ENCODE peak calls at places on chromosomes 13 and 19, in eight cellular contexts. One of them, this sample, is unnamed. For H3K27me3, the result is how much of the 10 kb centered on the place peaks cover.

GRCh38 chr13:79349011-79349410 is 57.0 kb downstream of the RBM26 start:
- DNase-seq in heart right ventricle: no peak
- DNase-seq in IMR-90: peak
- DNase-seq in PC-3: no peak
- DNase-seq in left ventricle myocardium inferior: no peak
- DNase-seq in pancreas: no peak
- DNase-seq in spleen: no peak
- DNase-seq in Panc1: no peak
- DNase-seq in this sample: no peak

GRCh38 chr19:29687244-29687896 is 22.1 kb downstream of the PLEKHF1 start:
- DNase-seq in heart right ventricle: no peak
- DNase-seq in IMR-90: peak
- DNase-seq in PC-3: peak
- DNase-seq in left ventricle myocardium inferior: no peak
- DNase-seq in pancreas: no peak
- DNase-seq in spleen: peak
- DNase-seq in Panc1: no peak
- DNase-seq in this sample: peak

GRCh38 chr19:18020212-18021067 is 12.5 kb downstream of the ARRDC2 start:
- DNase-seq in heart right ventricle: peak
- DNase-seq in IMR-90: peak
- DNase-seq in PC-3: no peak
- DNase-seq in left ventricle myocardium inferior: peak
- DNase-seq in pancreas: peak
- DNase-seq in spleen: peak
- DNase-seq in Panc1: no peak
- DNase-seq in this sample: peak

GRCh38 chr19:16588824-16589577 is 16.8 kb upstream of the SLC35E1 start:
- DNase-seq in heart right ventricle: no peak
- DNase-seq in IMR-90: no peak
- DNase-seq in PC-3: no peak
- DNase-seq in left ventricle myocardium inferior: no peak
- DNase-seq in pancreas: no peak
- DNase-seq in spleen: no peak
- DNase-seq in Panc1: no peak
- DNase-seq in this sample: no peak

GRCh38 chr19:32873560-32873959 is 4.0 kb upstream of the SLC7A9 start:
- DNase-seq in heart right ventricle: no peak
- DNase-seq in IMR-90: no peak
- DNase-seq in PC-3: no peak
- DNase-seq in left ventricle myocardium inferior: no peak
- DNase-seq in pancreas: no peak
- DNase-seq in spleen: peak
- DNase-seq in Panc1: no peak
- DNase-seq in this sample: peak

GRCh38 chr13:91242652-91243051 is 104.8 kb upstream of the MIR17HG start:
- DNase-seq in heart right ventricle: no peak
- DNase-seq in IMR-90: no peak
- DNase-seq in PC-3: no peak
- DNase-seq in left ventricle myocardium inferior: no peak
- DNase-seq in pancreas: no peak
- DNase-seq in spleen: no peak
- DNase-seq in Panc1: no peak
- DNase-seq in this sample: no peak

GRCh38 chr13:24168980-24169379 is 8.5 kb downstream of the SPATA13 start:
- DNase-seq in heart right ventricle: no peak
- DNase-seq in IMR-90: no peak
- DNase-seq in PC-3: no peak
- DNase-seq in left ventricle myocardium inferior: no peak
- DNase-seq in pancreas: no peak
- DNase-seq in spleen: no peak
- DNase-seq in Panc1: no peak
- DNase-seq in this sample: no peak

GRCh38 chr19:41531438-41532311 is 44.3 kb upstream of the CEACAM21 start:
- DNase-seq in heart right ventricle: peak
- DNase-seq in IMR-90: peak
- DNase-seq in PC-3: no peak
- DNase-seq in left ventricle myocardium inferior: peak
- DNase-seq in pancreas: no peak
- DNase-seq in spleen: peak
- DNase-seq in Panc1: no peak
- DNase-seq in this sample: peak

GRCh38 chr19:18844806-18845329 is 13.1 kb downstream of the UPF1 start:
- DNase-seq in heart right ventricle: no peak
- DNase-seq in IMR-90: no peak
- DNase-seq in PC-3: no peak
- DNase-seq in left ventricle myocardium inferior: no peak
- DNase-seq in pancreas: no peak
- DNase-seq in spleen: no peak
- DNase-seq in Panc1: no peak
- DNase-seq in this sample: no peak

GRCh38 chr13:25192936-25193335 is 20.8 kb upstream of the AMER2 start:
- DNase-seq in heart right ventricle: no peak
- DNase-seq in IMR-90: no peak
- DNase-seq in PC-3: no peak
- DNase-seq in left ventricle myocardium inferior: no peak
- DNase-seq in pancreas: no peak
- DNase-seq in spleen: no peak
- DNase-seq in Panc1: no peak
- DNase-seq in this sample: no peak

GRCh38 chr19:11268783-11269267 is 6.5 kb upstream of the DOCK6 start:
- DNase-seq in heart right ventricle: peak
- DNase-seq in IMR-90: peak
- DNase-seq in PC-3: peak
- DNase-seq in left ventricle myocardium inferior: peak
- DNase-seq in pancreas: no peak
- DNase-seq in spleen: peak
- DNase-seq in Panc1: no peak
- DNase-seq in this sample: no peak

GRCh38 chr13:60329221-60329983 is 67.6 kb upstream of the TDRD3 start:
- DNase-seq in heart right ventricle: no peak
- DNase-seq in IMR-90: peak
- DNase-seq in PC-3: peak
- DNase-seq in left ventricle myocardium inferior: no peak
- DNase-seq in pancreas: no peak
- DNase-seq in spleen: no peak
- DNase-seq in Panc1: peak
- DNase-seq in this sample: no peak

GRCh38 chr19:41265376-41266153 is 1.4 kb downstream of the HNRNPUL1 start:
- DNase-seq in heart right ventricle: peak
- DNase-seq in IMR-90: peak
- DNase-seq in PC-3: peak
- DNase-seq in left ventricle myocardium inferior: no peak
- DNase-seq in pancreas: no peak
- DNase-seq in spleen: no peak
- DNase-seq in Panc1: no peak
- DNase-seq in this sample: peak

GRCh38 chr13:30071890-30072817 is 221.7 kb upstream of the UBL3 start:
- DNase-seq in heart right ventricle: no peak
- DNase-seq in IMR-90: no peak
- DNase-seq in PC-3: peak
- DNase-seq in left ventricle myocardium inferior: no peak
- DNase-seq in pancreas: no peak
- DNase-seq in spleen: no peak
- DNase-seq in Panc1: no peak
- DNase-seq in this sample: no peak

GRCh38 chr19:19528721-19529490 is at the start of gene YJEFN3:
- DNase-seq in heart right ventricle: no peak
- DNase-seq in IMR-90: peak
- DNase-seq in PC-3: no peak
- DNase-seq in left ventricle myocardium inferior: no peak
- DNase-seq in pancreas: no peak
- DNase-seq in spleen: no peak
- DNase-seq in Panc1: no peak
- DNase-seq in this sample: no peak

GRCh38 chr13:108955741-108956140 is 326.3 kb downstream of the MYO16 start:
- DNase-seq in heart right ventricle: no peak
- DNase-seq in IMR-90: no peak
- DNase-seq in PC-3: no peak
- DNase-seq in left ventricle myocardium inferior: no peak
- DNase-seq in pancreas: no peak
- DNase-seq in spleen: no peak
- DNase-seq in Panc1: no peak
- DNase-seq in this sample: no peak

GRCh38 chr13:94433055-94433947 is 46.2 kb downstream of the DCT start:
- DNase-seq in heart right ventricle: no peak
- DNase-seq in IMR-90: no peak
- DNase-seq in PC-3: no peak
- DNase-seq in left ventricle myocardium inferior: no peak
- DNase-seq in pancreas: no peak
- DNase-seq in spleen: no peak
- DNase-seq in Panc1: no peak
- DNase-seq in this sample: no peak

GRCh38 chr19:48637948-48638830 is 1.0 kb upstream of the DBP start:
- DNase-seq in heart right ventricle: peak
- DNase-seq in IMR-90: peak
- DNase-seq in PC-3: peak
- DNase-seq in left ventricle myocardium inferior: peak
- DNase-seq in pancreas: peak
- DNase-seq in spleen: peak
- DNase-seq in Panc1: peak
- DNase-seq in this sample: peak

GRCh38 chr19:55325172-55325571 is at the start of gene TMEM150B:
- DNase-seq in heart right ventricle: no peak
- DNase-seq in IMR-90: no peak
- DNase-seq in PC-3: no peak
- DNase-seq in left ventricle myocardium inferior: no peak
- DNase-seq in pancreas: no peak
- DNase-seq in spleen: no peak
- DNase-seq in Panc1: no peak
- DNase-seq in this sample: no peak

GRCh38 chr19:57651654-57651996 is 17.1 kb upstream of the ZSCAN4 start:
- DNase-seq in heart right ventricle: no peak
- DNase-seq in IMR-90: no peak
- DNase-seq in PC-3: no peak
- DNase-seq in left ventricle myocardium inferior: no peak
- DNase-seq in pancreas: no peak
- DNase-seq in spleen: no peak
- DNase-seq in Panc1: no peak
- DNase-seq in this sample: no peak
- TF ChIP-seq CTCF in heart right ventricle: no peak
- TF ChIP-seq CTCF in IMR-90: no peak
- TF ChIP-seq CTCF in PC-3: peak
- TF ChIP-seq CTCF in left ventricle myocardium inferior: peak
- TF ChIP-seq CTCF in pancreas: no peak
- TF ChIP-seq CTCF in spleen: no peak
- TF ChIP-seq CTCF in Panc1: peak
- TF ChIP-seq CTCF in this sample: no peak

GRCh38 chr19:46533085-46534081 is 37.7 kb upstream of the PNMA8B start:
- DNase-seq in heart right ventricle: no peak
- DNase-seq in IMR-90: no peak
- DNase-seq in PC-3: no peak
- DNase-seq in left ventricle myocardium inferior: no peak
- DNase-seq in pancreas: no peak
- DNase-seq in spleen: no peak
- DNase-seq in Panc1: no peak
- DNase-seq in this sample: no peak

GRCh38 chr19:46537136-46538097 is 41.8 kb upstream of the PNMA8B start:
- DNase-seq in heart right ventricle: peak
- DNase-seq in IMR-90: peak
- DNase-seq in PC-3: peak
- DNase-seq in left ventricle myocardium inferior: peak
- DNase-seq in pancreas: peak
- DNase-seq in spleen: peak
- DNase-seq in Panc1: no peak
- DNase-seq in this sample: peak

GRCh38 chr19:46536391-46536790 is 40.7 kb upstream of the PNMA8B start:
- DNase-seq in heart right ventricle: no peak
- DNase-seq in IMR-90: no peak
- DNase-seq in PC-3: no peak
- DNase-seq in left ventricle myocardium inferior: no peak
- DNase-seq in pancreas: no peak
- DNase-seq in spleen: no peak
- DNase-seq in Panc1: no peak
- DNase-seq in this sample: peak
- H3K27me3 ChIP-seq in heart right ventricle: under half
- H3K27me3 ChIP-seq in IMR-90: under half
- H3K27me3 ChIP-seq in PC-3: under half
- H3K27me3 ChIP-seq in left ventricle myocardium inferior: under half
- H3K27me3 ChIP-seq in pancreas: under half
- H3K27me3 ChIP-seq in spleen: under half
- H3K27me3 ChIP-seq in Panc1: under half
- H3K27me3 ChIP-seq in this sample: under half

DNA sequence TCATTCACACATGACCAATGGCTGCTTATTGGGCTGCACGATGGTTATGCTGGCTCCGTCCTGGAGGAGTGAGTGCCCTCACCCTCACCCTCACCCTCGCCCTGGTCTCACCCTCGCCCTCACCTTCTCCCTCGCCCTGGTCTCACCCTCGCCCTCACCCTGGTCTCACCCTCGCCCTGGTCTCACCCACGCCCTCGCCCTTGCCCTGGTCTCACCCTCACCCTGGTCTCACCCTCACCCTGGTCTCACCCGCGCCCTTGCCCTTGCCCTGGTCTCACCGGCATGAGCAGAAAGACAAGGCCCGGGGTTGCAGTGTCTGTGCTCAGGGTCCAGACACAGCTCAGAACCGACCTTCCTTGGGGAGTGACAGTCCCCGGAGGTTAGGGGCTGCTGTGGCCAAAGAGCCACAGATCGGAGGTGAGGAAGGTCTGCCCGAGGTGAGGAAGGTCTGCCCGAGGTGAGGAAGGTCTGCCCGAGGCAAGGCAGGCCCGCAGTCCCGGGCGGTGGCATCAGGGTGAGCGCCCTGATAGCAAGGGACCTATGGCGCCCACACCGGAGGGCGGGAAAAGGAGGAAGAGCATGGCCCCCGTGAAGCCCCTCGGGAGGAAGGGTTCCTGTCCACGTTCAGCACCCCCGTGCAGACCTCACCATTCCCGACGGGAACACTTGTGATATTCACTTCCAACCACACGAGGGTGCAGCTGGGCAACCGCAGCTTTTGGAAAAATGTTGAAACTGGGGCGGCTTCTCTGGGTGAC is 65.6 kb downstream of the MCF2L start:
- DNase-seq in heart right ventricle: peak
- DNase-seq in IMR-90: peak
- DNase-seq in PC-3: peak
- DNase-seq in left ventricle myocardium inferior: no peak
- DNase-seq in pancreas: no peak
- DNase-seq in spleen: no peak
- DNase-seq in Panc1: no peak
- DNase-seq in this sample: no peak
- TF ChIP-seq CTCF in heart right ventricle: peak
- TF ChIP-seq CTCF in IMR-90: peak
- TF ChIP-seq CTCF in PC-3: peak
- TF ChIP-seq CTCF in left ventricle myocardium inferior: peak
- TF ChIP-seq CTCF in pancreas: peak
- TF ChIP-seq CTCF in spleen: no peak
- TF ChIP-seq CTCF in Panc1: peak
- TF ChIP-seq CTCF in this sample: peak

DNA sequence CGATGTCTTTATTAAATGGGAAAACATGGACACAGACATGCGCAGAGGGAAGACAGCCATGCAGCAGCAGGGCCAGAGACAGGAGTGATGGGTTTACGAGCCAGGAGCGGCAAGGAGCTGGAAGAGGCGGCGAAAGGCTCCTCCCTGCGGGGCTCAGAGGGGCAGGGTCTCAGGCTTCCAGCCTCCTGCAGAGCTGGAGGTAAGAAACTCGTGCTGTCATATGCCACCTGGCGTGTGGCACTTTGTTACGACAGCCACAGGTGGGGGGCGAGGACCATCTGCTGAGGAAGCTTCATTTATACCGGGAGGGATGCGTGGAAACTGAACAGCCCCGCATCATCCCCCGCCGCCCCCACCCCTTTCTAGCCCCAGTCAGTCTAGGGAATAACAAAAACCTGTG is 52.0 kb upstream of the SPACA7 start:
- DNase-seq in heart right ventricle: no peak
- DNase-seq in IMR-90: no peak
- DNase-seq in PC-3: no peak
- DNase-seq in left ventricle myocardium inferior: no peak
- DNase-seq in pancreas: no peak
- DNase-seq in spleen: no peak
- DNase-seq in Panc1: no peak
- DNase-seq in this sample: no peak
- H3K27me3 ChIP-seq in heart right ventricle: under half
- H3K27me3 ChIP-seq in IMR-90: under half
- H3K27me3 ChIP-seq in PC-3: half or more
- H3K27me3 ChIP-seq in left ventricle myocardium inferior: under half
- H3K27me3 ChIP-seq in pancreas: under half
- H3K27me3 ChIP-seq in spleen: under half
- H3K27me3 ChIP-seq in Panc1: under half
- H3K27me3 ChIP-seq in this sample: under half

This sample was measured in tibial artery.